ENCODE peak calls at places on chromosome 1, in ten cellular contexts. E, Y, H, U, J, X, Q, N, K and M are unnamed samples.
A peak's percentile ranks its signal among the peaks of the same experiment; 100 is the strongest.

GRCh38 chr1:246954126-246954525 is 22.4 kb upstream of the AHCTF1 start:
- ATAC-seq in K (no peak), E (no peak), Q (no peak), Y (no peak), X (no peak), H (no peak), U (peak; percentile 36), J (peak; percentile 57), N (peak; percentile 74), M (no peak)

GRCh38 chr1:1559066-1559465 is 15.6 kb downstream of the SSU72 start:
- ATAC-seq in E (no peak), N (no peak), Y (no peak), J (no peak), X (no peak), K (no peak), H (no peak), Q (no peak), U (no peak), M (peak; percentile 54)

GRCh38 chr1:65471901-65472332 is 51.4 kb downstream of the LEPR start:
- ATAC-seq in U (peak; percentile 31), E (no peak), Q (no peak), N (peak; percentile 82), X (peak; percentile 27), Y (no peak), K (no peak), J (peak; percentile 13), H (peak; percentile 89), M (no peak)

GRCh38 chr1:32636793-32637561 is 13.4 kb downstream of the ZBTB8OS start:
- ATAC-seq in U (no peak), H (no peak), Y (peak; percentile 82), E (no peak), K (no peak), J (no peak), N (no peak), X (no peak), Q (no peak), M (peak; percentile 95)

GRCh38 chr1:226882631-226883409 is 12.4 kb downstream of the PSEN2 start:
- ATAC-seq in U (no peak), Q (peak; percentile 83), J (peak; percentile 65), N (peak; percentile 62), K (peak; percentile 61), E (peak; percentile 91), H (no peak), X (peak; percentile 72), Y (peak; percentile 53), M (peak; percentile 55)

GRCh38 chr1:7352974-7353373 is 418.1 kb upstream of the VAMP3 start:
- ATAC-seq in J (no peak), Y (no peak), K (no peak), H (no peak), X (no peak), U (no peak), Q (no peak), E (no peak), N (no peak), M (no peak)

GRCh38 chr1:228548788-228549187 is 61.6 kb downstream of the RNF187 start:
- ATAC-seq in X (no peak), J (no peak), Y (no peak), K (no peak), U (no peak), Q (no peak), H (no peak), E (no peak), N (no peak), M (no peak)

GRCh38 chr1:36208978-36209708 is 15.1 kb upstream of the THRAP3 start:
- ATAC-seq in N (peak; percentile 20), Q (no peak), K (no peak), J (peak; percentile 50), X (no peak), H (peak; percentile 77), Y (no peak), U (no peak), E (no peak), M (no peak)

GRCh38 chr1:83818916-83819315 is 180.0 kb downstream of the TTLL7 start:
- ATAC-seq in X (peak; percentile 93), Y (peak; percentile 83), K (peak; percentile 80), H (peak; percentile 31), U (peak; percentile 18), J (peak; percentile 21), N (no peak), E (no peak), Q (no peak), M (peak; percentile 39)

GRCh38 chr1:25034736-25035522 is 104.9 kb upstream of the RUNX3 start:
- ATAC-seq in K (no peak), J (no peak), H (no peak), E (no peak), Q (no peak), N (no peak), U (no peak), X (no peak), Y (no peak), M (no peak)

GRCh38 chr1:24861821-24862727 is 68.0 kb downstream of the RUNX3 start:
- ATAC-seq in U (no peak), H (no peak), E (no peak), X (no peak), Q (no peak), J (peak; percentile 27), K (no peak), Y (peak; percentile 79), N (no peak), M (peak; percentile 63)

GRCh38 chr1:204357551-204357950 is 2.2 kb downstream of the PLEKHA6 start:
- ATAC-seq in U (peak; percentile 62), Q (no peak), H (peak; percentile 67), N (peak; percentile 57), E (no peak), X (no peak), K (no peak), J (peak; percentile 40), Y (peak; percentile 34), M (no peak)

GRCh38 chr1:19251305-19252196 is at the start of the genes EMC1 and MRTO4:
- ATAC-seq in Y (peak; percentile 97), E (peak; percentile 85), X (peak; percentile 92), N (peak; percentile 97), K (peak; percentile 92), Q (peak; percentile 95), H (peak; percentile 97), J (peak; percentile 98), U (peak; percentile 96), M (peak; percentile 91)

GRCh38 chr1:1894354-1895049 is 3.6 kb upstream of the GNB1 start:
- ATAC-seq in U (peak; percentile 28), K (no peak), J (peak; percentile 56), E (no peak), H (no peak), X (peak; percentile 13), Y (no peak), Q (no peak), N (peak; percentile 23), M (no peak)

GRCh38 chr1:48807599-48808260 is 31.0 kb upstream of the BEND5 start:
- ATAC-seq in Y (no peak), Q (no peak), U (no peak), K (no peak), E (no peak), J (no peak), X (no peak), H (no peak), N (no peak), M (no peak)